ENCODE peak calls at places on chromosome 21, in nine cellular contexts. One of them, this sample, is unnamed.

GRCh38 chr21:31279214-31279613 is 64.8 kb downstream of the TIAM1 start:
- DNase-seq in IMR-90: no peak
- DNase-seq in body of pancreas: no peak
- DNase-seq in uterus: no peak
- DNase-seq in ovary: no peak
- DNase-seq in transverse colon: no peak
- DNase-seq in HCT116: no peak
- DNase-seq in GM12892: no peak
- DNase-seq in H54: no peak
- DNase-seq in this sample: no peak

GRCh38 chr21:37032293-37032692 is 25.8 kb downstream of the RIPPLY3 start:
- DNase-seq in IMR-90: no peak
- DNase-seq in body of pancreas: no peak
- DNase-seq in uterus: no peak
- DNase-seq in ovary: no peak
- DNase-seq in transverse colon: no peak
- DNase-seq in HCT116: no peak
- DNase-seq in GM12892: no peak
- DNase-seq in H54: no peak
- DNase-seq in this sample: no peak

GRCh38 chr21:17819114-17819877 is at the start of gene C21orf91:
- DNase-seq in IMR-90: peak; percentile 86
- DNase-seq in body of pancreas: peak; percentile 90
- DNase-seq in uterus: peak; percentile 89
- DNase-seq in ovary: peak; percentile 88
- DNase-seq in transverse colon: peak; percentile 91
- DNase-seq in HCT116: peak; percentile 78
- DNase-seq in GM12892: peak; percentile 60
- DNase-seq in H54: peak; percentile 94
- DNase-seq in this sample: peak; percentile 90

GRCh38 chr21:34593954-34594531 is 20.9 kb downstream of the RCAN1 start:
- DNase-seq in IMR-90: no peak
- DNase-seq in body of pancreas: no peak
- DNase-seq in uterus: no peak
- DNase-seq in ovary: no peak
- DNase-seq in transverse colon: no peak
- DNase-seq in HCT116: no peak
- DNase-seq in GM12892: no peak
- DNase-seq in H54: no peak
- DNase-seq in this sample: no peak

GRCh38 chr21:39048574-39048973 is 134.7 kb downstream of the PSMG1 start:
- DNase-seq in IMR-90: peak; percentile 19
- DNase-seq in body of pancreas: no peak
- DNase-seq in uterus: no peak
- DNase-seq in ovary: no peak
- DNase-seq in transverse colon: no peak
- DNase-seq in HCT116: no peak
- DNase-seq in GM12892: no peak
- DNase-seq in H54: no peak
- DNase-seq in this sample: no peak

GRCh38 chr21:25764065-25764464 is 29.3 kb downstream of the GABPA start:
- DNase-seq in IMR-90: no peak
- DNase-seq in body of pancreas: no peak
- DNase-seq in uterus: no peak
- DNase-seq in ovary: no peak
- DNase-seq in transverse colon: no peak
- DNase-seq in HCT116: no peak
- DNase-seq in GM12892: no peak
- DNase-seq in H54: no peak
- DNase-seq in this sample: no peak

GRCh38 chr21:16563795-16564194 is 834.0 kb downstream of the USP25 start:
- DNase-seq in IMR-90: no peak
- DNase-seq in body of pancreas: peak; percentile 47
- DNase-seq in uterus: no peak
- DNase-seq in ovary: no peak
- DNase-seq in transverse colon: no peak
- DNase-seq in HCT116: no peak
- DNase-seq in GM12892: no peak
- DNase-seq in H54: peak; percentile 58
- DNase-seq in this sample: no peak

GRCh38 chr21:40140675-40141074 is 273.4 kb downstream of the PCP4 start:
- DNase-seq in IMR-90: no peak
- DNase-seq in body of pancreas: no peak
- DNase-seq in uterus: no peak
- DNase-seq in ovary: no peak
- DNase-seq in transverse colon: no peak
- DNase-seq in HCT116: no peak
- DNase-seq in GM12892: no peak
- DNase-seq in H54: no peak
- DNase-seq in this sample: no peak

GRCh38 chr21:15064576-15065380 is at the start of gene NRIP1:
- DNase-seq in IMR-90: peak; percentile 87
- DNase-seq in body of pancreas: peak; percentile 93
- DNase-seq in uterus: peak; percentile 91
- DNase-seq in ovary: peak; percentile 92
- DNase-seq in transverse colon: peak; percentile 93
- DNase-seq in HCT116: no peak
- DNase-seq in GM12892: peak; percentile 51
- DNase-seq in H54: peak; percentile 82
- DNase-seq in this sample: peak; percentile 94
- TF ChIP-seq POLR2A in IMR-90: peak; percentile 71
- TF ChIP-seq POLR2A in body of pancreas: peak; percentile 64
- TF ChIP-seq POLR2A in uterus: peak; percentile 95
- TF ChIP-seq POLR2A in ovary: peak; percentile 56
- TF ChIP-seq POLR2A in transverse colon: peak; percentile 83
- TF ChIP-seq POLR2A in HCT116: no peak
- TF ChIP-seq POLR2A in GM12892: peak; percentile 52
- TF ChIP-seq POLR2A in H54: peak; percentile 96
- TF ChIP-seq POLR2A in this sample: peak; percentile 40

GRCh38 chr21:44312089-44312488 is 12.2 kb downstream of the PFKL start:
- DNase-seq in IMR-90: no peak
- DNase-seq in body of pancreas: no peak
- DNase-seq in uterus: no peak
- DNase-seq in ovary: no peak
- DNase-seq in transverse colon: no peak
- DNase-seq in HCT116: no peak
- DNase-seq in GM12892: no peak
- DNase-seq in H54: no peak
- DNase-seq in this sample: no peak

GRCh38 chr21:44314128-44314527 is 14.3 kb downstream of the PFKL start:
- DNase-seq in IMR-90: no peak
- DNase-seq in body of pancreas: no peak
- DNase-seq in uterus: no peak
- DNase-seq in ovary: no peak
- DNase-seq in transverse colon: no peak
- DNase-seq in HCT116: no peak
- DNase-seq in GM12892: no peak
- DNase-seq in H54: no peak
- DNase-seq in this sample: no peak

GRCh38 chr21:44312716-44313115 is 12.9 kb downstream of the PFKL start:
- DNase-seq in IMR-90: no peak
- DNase-seq in body of pancreas: no peak
- DNase-seq in uterus: no peak
- DNase-seq in ovary: no peak
- DNase-seq in transverse colon: no peak
- DNase-seq in HCT116: no peak
- DNase-seq in GM12892: no peak
- DNase-seq in H54: no peak
- DNase-seq in this sample: no peak

GRCh38 chr21:44314561-44314960 is 14.7 kb downstream of the PFKL start:
- DNase-seq in IMR-90: no peak
- DNase-seq in body of pancreas: no peak
- DNase-seq in uterus: no peak
- DNase-seq in ovary: no peak
- DNase-seq in transverse colon: no peak
- DNase-seq in HCT116: no peak
- DNase-seq in GM12892: no peak
- DNase-seq in H54: no peak
- DNase-seq in this sample: no peak

DNA sequence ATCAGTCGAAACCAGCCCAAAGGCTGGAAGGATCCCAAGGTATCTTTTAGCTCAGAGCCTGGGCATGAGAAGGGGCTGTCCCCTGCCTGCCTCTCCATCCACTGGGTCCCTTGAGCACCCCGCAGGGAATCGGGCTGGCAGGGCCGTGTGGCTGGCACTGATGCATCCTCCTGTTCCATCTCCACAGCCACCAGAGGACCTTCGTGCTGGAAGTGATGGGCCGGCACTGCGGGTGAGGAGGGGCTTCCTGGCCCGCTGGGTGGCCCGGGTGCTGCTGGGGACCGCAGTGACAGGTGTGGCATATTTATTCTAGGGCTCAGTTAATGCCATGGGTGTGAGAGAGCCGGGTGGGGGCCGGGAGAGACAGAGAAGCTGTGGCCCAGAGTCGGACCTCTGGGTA is 13.6 kb downstream of the PFKL start:
- DNase-seq in IMR-90: no peak
- DNase-seq in body of pancreas: no peak
- DNase-seq in uterus: no peak
- DNase-seq in ovary: no peak
- DNase-seq in transverse colon: no peak
- DNase-seq in HCT116: no peak
- DNase-seq in GM12892: no peak
- DNase-seq in H54: no peak
- DNase-seq in this sample: no peak
- TF ChIP-seq POLR2A in IMR-90: no peak
- TF ChIP-seq POLR2A in body of pancreas: no peak
- TF ChIP-seq POLR2A in uterus: no peak
- TF ChIP-seq POLR2A in ovary: no peak
- TF ChIP-seq POLR2A in transverse colon: no peak
- TF ChIP-seq POLR2A in HCT116: no peak
- TF ChIP-seq POLR2A in GM12892: no peak
- TF ChIP-seq POLR2A in H54: no peak
- TF ChIP-seq POLR2A in this sample: no peak

GRCh38 chr21:33403128-33403785 is at the start of gene IFNGR2:
- DNase-seq in IMR-90: no peak
- DNase-seq in body of pancreas: peak; percentile 54
- DNase-seq in uterus: peak; percentile 48
- DNase-seq in ovary: peak; percentile 41
- DNase-seq in transverse colon: peak; percentile 50
- DNase-seq in HCT116: no peak
- DNase-seq in GM12892: peak; percentile 66
- DNase-seq in H54: peak; percentile 42
- DNase-seq in this sample: peak; percentile 63
- TF ChIP-seq POLR2A in IMR-90: no peak
- TF ChIP-seq POLR2A in body of pancreas: no peak
- TF ChIP-seq POLR2A in uterus: peak; percentile 40
- TF ChIP-seq POLR2A in ovary: peak; percentile 16
- TF ChIP-seq POLR2A in transverse colon: no peak
- TF ChIP-seq POLR2A in HCT116: peak; percentile 52
- TF ChIP-seq POLR2A in GM12892: no peak
- TF ChIP-seq POLR2A in H54: peak; percentile 68
- TF ChIP-seq POLR2A in this sample: no peak

DNA sequence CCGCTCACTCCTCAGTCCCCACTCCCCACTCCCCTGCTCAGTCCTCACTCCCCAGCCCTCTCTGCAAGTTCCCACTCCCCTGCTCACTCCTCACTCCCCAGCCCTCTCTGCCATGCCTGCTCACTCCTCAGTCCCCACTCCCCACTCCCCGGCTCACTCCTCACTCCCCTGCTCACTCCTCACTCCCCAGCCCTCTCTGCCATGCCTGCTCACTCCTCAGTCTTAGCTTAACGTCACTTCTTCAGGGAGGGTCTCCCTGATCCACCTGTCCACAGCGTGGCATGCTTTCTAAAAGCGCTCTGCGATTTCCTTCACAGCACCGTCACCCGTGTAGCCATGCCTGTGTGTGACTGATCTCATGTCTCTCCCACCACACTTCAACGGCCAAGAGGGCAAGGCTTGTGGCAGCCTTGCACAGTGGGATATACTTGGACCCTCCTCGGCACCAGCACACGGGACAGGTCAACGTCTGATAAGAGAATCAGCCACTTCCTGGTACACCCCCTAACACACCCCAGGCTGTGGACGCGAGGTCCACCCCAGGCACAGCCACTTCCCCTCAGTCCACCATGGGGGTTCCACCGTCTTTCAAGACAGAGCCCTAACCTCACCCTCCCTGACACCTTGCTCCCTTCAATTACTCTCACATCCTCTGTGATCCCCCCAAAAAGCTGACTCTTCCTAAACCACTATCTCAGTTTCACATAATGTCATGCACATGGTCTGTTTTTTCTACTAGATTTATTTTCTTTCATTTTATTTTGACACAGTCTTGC is 14.0 kb downstream of the PRDM15 start:
- DNase-seq in IMR-90: no peak
- DNase-seq in body of pancreas: no peak
- DNase-seq in uterus: no peak
- DNase-seq in ovary: no peak
- DNase-seq in transverse colon: peak; percentile 21
- DNase-seq in HCT116: no peak
- DNase-seq in GM12892: peak; percentile 51
- DNase-seq in H54: no peak
- DNase-seq in this sample: no peak
- TF ChIP-seq POLR2A in IMR-90: no peak
- TF ChIP-seq POLR2A in body of pancreas: no peak
- TF ChIP-seq POLR2A in uterus: no peak
- TF ChIP-seq POLR2A in ovary: no peak
- TF ChIP-seq POLR2A in transverse colon: no peak
- TF ChIP-seq POLR2A in HCT116: no peak
- TF ChIP-seq POLR2A in GM12892: peak; percentile 35
- TF ChIP-seq POLR2A in H54: no peak
- TF ChIP-seq POLR2A in this sample: no peak

This sample was measured in erythroblast.